ENCODE peak calls at places on chromosome 19, in five cellular contexts. One of them, this sample, is unnamed.

GRCh38 chr19:6996810-6997209 is 24.4 kb downstream of the MBD3L2B start:
- DNase-seq in PC-3: no peak
- DNase-seq in GM23248: no peak
- DNase-seq in effector memory CD4-positive, alpha-beta T cell: no peak
- DNase-seq in hepatocyte: no peak
- DNase-seq in this sample: no peak

GRCh38 chr19:2351591-2351990 is 8.5 kb upstream of the TMPRSS9 start:
- DNase-seq in PC-3: no peak
- DNase-seq in GM23248: no peak
- DNase-seq in effector memory CD4-positive, alpha-beta T cell: no peak
- DNase-seq in hepatocyte: no peak
- DNase-seq in this sample: no peak

GRCh38 chr19:50501568-50502475 is 9.2 kb downstream of the JOSD2 start:
- DNase-seq in PC-3: no peak
- DNase-seq in GM23248: no peak
- DNase-seq in effector memory CD4-positive, alpha-beta T cell: no peak
- DNase-seq in hepatocyte: no peak
- DNase-seq in this sample: no peak

GRCh38 chr19:8307400-8307964 is 676 bp downstream of the CD320 start:
- DNase-seq in PC-3: peak
- DNase-seq in GM23248: peak
- DNase-seq in effector memory CD4-positive, alpha-beta T cell: no peak
- DNase-seq in hepatocyte: no peak
- DNase-seq in this sample: peak

GRCh38 chr19:8988204-8988603 is 22.0 kb downstream of the MUC16 start:
- DNase-seq in PC-3: peak
- DNase-seq in GM23248: no peak
- DNase-seq in effector memory CD4-positive, alpha-beta T cell: no peak
- DNase-seq in hepatocyte: no peak
- DNase-seq in this sample: peak

GRCh38 chr19:2500861-2501260 is 24.9 kb downstream of the GADD45B start:
- DNase-seq in PC-3: no peak
- DNase-seq in GM23248: no peak
- DNase-seq in effector memory CD4-positive, alpha-beta T cell: no peak
- DNase-seq in hepatocyte: no peak
- DNase-seq in this sample: peak

GRCh38 chr19:30447276-30447870 is 75.2 kb downstream of the ZNF536 start:
- DNase-seq in PC-3: no peak
- DNase-seq in GM23248: peak
- DNase-seq in effector memory CD4-positive, alpha-beta T cell: no peak
- DNase-seq in hepatocyte: no peak
- DNase-seq in this sample: no peak

GRCh38 chr19:518292-519231 is 11.3 kb downstream of the TPGS1 start:
- DNase-seq in PC-3: no peak
- DNase-seq in GM23248: no peak
- DNase-seq in effector memory CD4-positive, alpha-beta T cell: no peak
- DNase-seq in hepatocyte: peak
- DNase-seq in this sample: no peak

GRCh38 chr19:4414144-4414799 is 11.8 kb downstream of the CHAF1A start:
- DNase-seq in PC-3: peak
- DNase-seq in GM23248: peak
- DNase-seq in effector memory CD4-positive, alpha-beta T cell: no peak
- DNase-seq in hepatocyte: no peak
- DNase-seq in this sample: no peak

GRCh38 chr19:3196933-3197205 is 11.1 kb downstream of the NCLN start:
- DNase-seq in PC-3: no peak
- DNase-seq in GM23248: no peak
- DNase-seq in effector memory CD4-positive, alpha-beta T cell: no peak
- DNase-seq in hepatocyte: no peak
- DNase-seq in this sample: no peak

GRCh38 chr19:1370579-1371361 is 12.9 kb upstream of the NDUFS7 start:
- DNase-seq in PC-3: no peak
- DNase-seq in GM23248: no peak
- DNase-seq in effector memory CD4-positive, alpha-beta T cell: no peak
- DNase-seq in hepatocyte: no peak
- DNase-seq in this sample: no peak

GRCh38 chr19:6464070-6464873 is at the start of gene CRB3:
- DNase-seq in PC-3: peak
- DNase-seq in GM23248: no peak
- DNase-seq in effector memory CD4-positive, alpha-beta T cell: no peak
- DNase-seq in hepatocyte: peak
- DNase-seq in this sample: no peak

GRCh38 chr19:13974073-13974472 is 21.8 kb downstream of the DCAF15 start:
- DNase-seq in PC-3: peak
- DNase-seq in GM23248: no peak
- DNase-seq in effector memory CD4-positive, alpha-beta T cell: no peak
- DNase-seq in hepatocyte: peak
- DNase-seq in this sample: peak

GRCh38 chr19:15038304-15038703 is 11.0 kb upstream of the CASP14 start:
- DNase-seq in PC-3: peak
- DNase-seq in GM23248: no peak
- DNase-seq in effector memory CD4-positive, alpha-beta T cell: no peak
- DNase-seq in hepatocyte: no peak
- DNase-seq in this sample: no peak

GRCh38 chr19:12705654-12706331 is 9.4 kb upstream of the FBXW9 start:
- DNase-seq in PC-3: no peak
- DNase-seq in GM23248: no peak
- DNase-seq in effector memory CD4-positive, alpha-beta T cell: no peak
- DNase-seq in hepatocyte: no peak
- DNase-seq in this sample: no peak

GRCh38 chr19:1189419-1189818 is 15.4 kb upstream of the SBNO2 start:
- DNase-seq in PC-3: peak
- DNase-seq in GM23248: no peak
- DNase-seq in effector memory CD4-positive, alpha-beta T cell: no peak
- DNase-seq in hepatocyte: no peak
- DNase-seq in this sample: no peak

GRCh38 chr19:19279062-19279612 is 6.0 kb upstream of the TM6SF2 start:
- DNase-seq in PC-3: no peak
- DNase-seq in GM23248: no peak
- DNase-seq in effector memory CD4-positive, alpha-beta T cell: no peak
- DNase-seq in hepatocyte: peak
- DNase-seq in this sample: no peak

GRCh38 chr19:14023404-14024235 is 4.3 kb upstream of the RLN3 start:
- DNase-seq in PC-3: peak
- DNase-seq in GM23248: peak
- DNase-seq in effector memory CD4-positive, alpha-beta T cell: no peak
- DNase-seq in hepatocyte: peak
- DNase-seq in this sample: peak

GRCh38 chr19:47021536-47022139 is 2.0 kb downstream of the NPAS1 start:
- DNase-seq in PC-3: no peak
- DNase-seq in GM23248: peak
- DNase-seq in effector memory CD4-positive, alpha-beta T cell: no peak
- DNase-seq in hepatocyte: peak
- DNase-seq in this sample: no peak

DNA sequence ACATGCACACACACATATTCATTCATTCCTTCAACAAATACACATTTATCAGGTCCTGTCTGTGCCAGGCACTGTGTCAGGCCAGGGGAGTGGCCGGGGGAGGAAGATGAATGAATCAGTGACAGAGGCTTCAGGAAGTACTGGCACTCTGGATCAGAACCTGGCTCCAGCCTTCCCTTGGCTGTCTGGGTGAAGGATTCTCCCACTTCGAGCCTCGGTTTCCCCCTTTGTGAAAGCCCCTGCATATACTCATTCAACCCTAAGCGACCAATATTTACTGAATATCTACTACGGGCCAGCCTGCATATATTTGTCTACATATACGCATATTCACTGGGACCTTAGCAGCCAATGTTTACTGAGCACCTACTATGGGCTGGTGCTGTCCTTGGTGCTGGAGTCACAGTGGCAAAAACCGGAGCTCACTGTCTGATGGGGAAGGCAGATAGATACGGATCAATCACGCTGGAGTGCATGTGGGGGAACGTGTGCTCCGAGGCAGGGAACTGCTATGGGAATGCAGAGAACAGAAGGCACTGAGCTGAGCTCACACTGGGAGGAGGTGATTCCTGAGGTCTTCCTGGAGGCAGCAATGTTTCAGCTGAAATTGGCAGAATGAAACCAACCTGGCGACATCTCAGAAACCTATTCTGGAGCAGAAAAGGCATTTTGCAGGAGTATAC is 638 bp upstream of the ZNF579 start:
- DNase-seq in PC-3: peak
- DNase-seq in GM23248: peak
- DNase-seq in effector memory CD4-positive, alpha-beta T cell: no peak
- DNase-seq in hepatocyte: peak
- DNase-seq in this sample: peak
- H3K27ac ChIP-seq in PC-3: no peak
- H3K27ac ChIP-seq in GM23248: no peak
- H3K27ac ChIP-seq in effector memory CD4-positive, alpha-beta T cell: peak
- H3K27ac ChIP-seq in hepatocyte: peak
- H3K27ac ChIP-seq in this sample: no peak

GRCh38 chr19:27681972-27682371 is 1531.0 kb downstream of the UQCRFS1 start:
- DNase-seq in PC-3: no peak
- DNase-seq in GM23248: no peak
- DNase-seq in effector memory CD4-positive, alpha-beta T cell: no peak
- DNase-seq in hepatocyte: no peak
- DNase-seq in this sample: no peak
- H3K27ac ChIP-seq in PC-3: no peak
- H3K27ac ChIP-seq in GM23248: no peak
- H3K27ac ChIP-seq in effector memory CD4-positive, alpha-beta T cell: no peak
- H3K27ac ChIP-seq in hepatocyte: no peak
- H3K27ac ChIP-seq in this sample: no peak

GRCh38 chr19:10115392-10116084 is 4.0 kb downstream of the P2RY11 start:
- DNase-seq in PC-3: peak
- DNase-seq in GM23248: peak
- DNase-seq in effector memory CD4-positive, alpha-beta T cell: no peak
- DNase-seq in hepatocyte: no peak
- DNase-seq in this sample: peak
- H3K27ac ChIP-seq in PC-3: no peak
- H3K27ac ChIP-seq in GM23248: no peak
- H3K27ac ChIP-seq in effector memory CD4-positive, alpha-beta T cell: no peak
- H3K27ac ChIP-seq in hepatocyte: no peak
- H3K27ac ChIP-seq in this sample: no peak

DNA sequence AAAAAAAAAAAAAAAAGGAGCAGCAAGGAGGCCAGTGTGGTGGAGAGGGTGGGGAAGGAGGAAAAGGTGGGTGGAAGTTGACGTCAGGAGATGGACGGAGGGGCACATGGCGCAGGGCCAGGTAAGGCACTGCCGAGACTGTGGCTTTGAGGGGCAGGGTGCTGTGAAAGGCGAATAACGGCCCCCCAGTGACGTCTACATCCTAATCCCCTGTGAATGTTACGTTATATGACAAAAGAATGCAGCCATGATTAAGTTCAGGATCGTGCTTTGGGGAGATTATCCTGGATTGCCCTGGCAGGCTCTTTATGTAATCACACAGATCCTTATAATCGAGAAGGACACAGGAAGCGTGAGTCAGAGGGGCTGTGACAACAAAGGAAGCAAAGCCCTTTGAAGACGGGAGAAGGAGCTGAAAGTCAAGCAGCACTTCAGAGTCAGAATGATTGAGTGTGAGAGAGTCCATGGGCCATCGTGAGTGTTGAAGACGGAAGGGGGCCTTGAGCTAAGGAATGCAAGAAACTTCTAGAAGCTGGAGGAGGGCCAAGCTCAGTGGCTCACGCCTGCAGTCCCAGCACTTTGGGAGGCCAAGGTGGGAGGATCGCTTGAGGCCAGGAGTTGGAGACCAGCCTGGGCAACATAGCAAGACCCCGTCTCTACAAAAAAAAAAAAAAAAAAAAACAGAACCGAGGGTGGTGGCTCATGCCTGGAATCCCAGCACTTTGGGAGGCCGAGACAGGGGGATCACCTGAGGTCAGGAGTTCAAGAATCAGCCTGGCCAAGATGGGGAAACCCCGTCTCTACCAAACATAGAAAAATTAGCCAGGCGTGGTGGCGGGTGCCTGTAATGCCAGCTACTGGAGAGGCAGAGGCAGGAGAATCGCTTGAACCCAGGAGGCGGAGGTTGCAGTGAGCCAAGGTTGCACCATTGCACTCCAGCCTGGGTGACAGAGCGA is 13.8 kb upstream of the CEACAM16 start:
- DNase-seq in PC-3: peak
- DNase-seq in GM23248: peak
- DNase-seq in effector memory CD4-positive, alpha-beta T cell: no peak
- DNase-seq in hepatocyte: peak
- DNase-seq in this sample: no peak
- H3K27ac ChIP-seq in PC-3: peak
- H3K27ac ChIP-seq in GM23248: peak
- H3K27ac ChIP-seq in effector memory CD4-positive, alpha-beta T cell: no peak
- H3K27ac ChIP-seq in hepatocyte: peak
- H3K27ac ChIP-seq in this sample: no peak

DNA sequence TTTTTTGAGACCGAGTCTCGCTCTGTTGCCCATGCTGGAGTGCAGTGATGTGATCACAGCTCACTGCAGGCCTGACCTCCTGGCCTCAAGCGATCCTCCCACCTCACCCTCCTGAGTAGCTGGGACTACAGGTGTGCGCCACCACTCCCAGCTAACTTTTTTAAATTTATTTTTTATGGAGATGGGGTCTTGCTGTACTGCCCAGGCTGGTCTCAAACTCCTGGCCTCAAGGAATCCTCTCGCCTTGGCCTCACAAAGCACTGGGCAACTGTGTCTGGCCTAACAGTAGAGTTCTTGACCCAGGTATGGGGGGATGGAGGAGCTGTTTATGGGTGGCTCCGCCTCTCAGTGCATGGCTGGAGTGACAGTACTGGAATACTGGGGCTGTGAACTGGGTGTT is 59.6 kb downstream of the SMARCA4 start:
- DNase-seq in PC-3: no peak
- DNase-seq in GM23248: no peak
- DNase-seq in effector memory CD4-positive, alpha-beta T cell: no peak
- DNase-seq in hepatocyte: no peak
- DNase-seq in this sample: no peak
- H3K27ac ChIP-seq in PC-3: no peak
- H3K27ac ChIP-seq in GM23248: no peak
- H3K27ac ChIP-seq in effector memory CD4-positive, alpha-beta T cell: no peak
- H3K27ac ChIP-seq in hepatocyte: no peak
- H3K27ac ChIP-seq in this sample: no peak

DNA sequence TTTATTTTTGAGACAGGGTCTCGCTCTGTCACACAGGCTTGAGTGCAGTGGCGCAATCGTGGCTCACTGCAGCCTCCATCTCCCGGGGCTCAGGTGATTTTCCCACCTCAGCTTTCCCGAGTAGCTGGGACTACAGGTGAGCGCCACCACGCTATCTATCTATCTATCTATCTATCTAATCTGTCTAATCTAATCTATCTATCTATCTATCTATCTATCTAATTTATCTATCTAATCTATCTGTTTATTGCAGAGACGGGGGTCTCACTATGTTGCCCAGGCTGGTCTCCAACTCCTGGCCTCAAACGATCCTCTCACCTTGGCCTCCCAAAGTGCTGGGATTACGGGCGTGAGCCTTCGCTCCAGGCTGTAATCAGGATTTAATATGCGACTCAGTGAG is 587 bp downstream of the ZNF613 start:
- DNase-seq in PC-3: no peak
- DNase-seq in GM23248: no peak
- DNase-seq in effector memory CD4-positive, alpha-beta T cell: no peak
- DNase-seq in hepatocyte: no peak
- DNase-seq in this sample: no peak
- H3K27ac ChIP-seq in PC-3: no peak
- H3K27ac ChIP-seq in GM23248: no peak
- H3K27ac ChIP-seq in effector memory CD4-positive, alpha-beta T cell: no peak
- H3K27ac ChIP-seq in hepatocyte: peak
- H3K27ac ChIP-seq in this sample: no peak

This sample was measured in Karpas-422.